ENCODE peak calls at places on chromosomes 11 and 22, in six cellular contexts. U, A, D, Y, B and P are unnamed samples.

GRCh38 chr11:118918686-118919280 is 6.9 kb downstream of the BCL9L start:
- DNase-seq in A (no peak), U (no peak), B (no peak), Y (no peak), D (peak; percentile 50), P (no peak)

GRCh38 chr11:104165014-104165413 is 1.1 kb upstream of the PDGFD start:
- DNase-seq in U (no peak), Y (no peak), D (no peak), A (no peak), B (no peak), P (no peak)

GRCh38 chr11:107301886-107302285 is 155.7 kb downstream of the CWF19L2 start:
- DNase-seq in B (no peak), Y (no peak), A (no peak), D (no peak), U (no peak), P (no peak)

GRCh38 chr11:46050065-46050464 is 71.2 kb downstream of the PHF21A start:
- DNase-seq in B (no peak), Y (no peak), A (peak; percentile 44), U (peak; percentile 49), D (no peak), P (no peak)

GRCh38 chr11:128269466-128269865 is 317.9 kb downstream of the ETS1 start:
- DNase-seq in Y (no peak), D (no peak), B (no peak), A (no peak), U (no peak), P (no peak)

GRCh38 chr11:95451682-95452081 is 220.7 kb upstream of the SESN3 start:
- DNase-seq in B (no peak), Y (no peak), A (no peak), U (no peak), D (no peak), P (no peak)

GRCh38 chr11:61682093-61682732 is 2.0 kb downstream of the DAGLA start:
- DNase-seq in U (no peak), A (no peak), D (no peak), Y (no peak), B (no peak), P (no peak)

GRCh38 chr22:47316020-47316419 is 553.6 kb downstream of the TBC1D22A start:
- DNase-seq in B (no peak), A (no peak), Y (no peak), D (no peak), U (no peak), P (no peak)

GRCh38 chr11:79493555-79494171 is 52.8 kb upstream of the TENM4 start:
- DNase-seq in A (peak; percentile 74), Y (no peak), B (peak; percentile 70), U (peak; percentile 73), D (peak; percentile 27), P (peak; percentile 56)

GRCh38 chr11:71252782-71253730 is 679 bp upstream of the SHANK2 start:
- DNase-seq in D (no peak), B (peak; percentile 88), U (no peak), Y (no peak), A (peak; percentile 63), P (no peak)

GRCh38 chr11:115623021-115623451 is 118.8 kb upstream of the CADM1 start:
- DNase-seq in U (no peak), D (no peak), Y (no peak), B (peak; percentile 28), A (peak; percentile 57), P (no peak)

GRCh38 chr11:124934862-124935547 is 842 bp downstream of the HEPACAM start:
- DNase-seq in A (no peak), U (no peak), D (no peak), B (no peak), Y (no peak), P (no peak)
- H3K27ac ChIP-seq in A (no peak overlapping the region), U (no peak overlapping the region), D (no peak overlapping the region), B (no peak overlapping the region), Y (no peak overlapping the region), P (peak overlapping the region; percentile 100)

DNA sequence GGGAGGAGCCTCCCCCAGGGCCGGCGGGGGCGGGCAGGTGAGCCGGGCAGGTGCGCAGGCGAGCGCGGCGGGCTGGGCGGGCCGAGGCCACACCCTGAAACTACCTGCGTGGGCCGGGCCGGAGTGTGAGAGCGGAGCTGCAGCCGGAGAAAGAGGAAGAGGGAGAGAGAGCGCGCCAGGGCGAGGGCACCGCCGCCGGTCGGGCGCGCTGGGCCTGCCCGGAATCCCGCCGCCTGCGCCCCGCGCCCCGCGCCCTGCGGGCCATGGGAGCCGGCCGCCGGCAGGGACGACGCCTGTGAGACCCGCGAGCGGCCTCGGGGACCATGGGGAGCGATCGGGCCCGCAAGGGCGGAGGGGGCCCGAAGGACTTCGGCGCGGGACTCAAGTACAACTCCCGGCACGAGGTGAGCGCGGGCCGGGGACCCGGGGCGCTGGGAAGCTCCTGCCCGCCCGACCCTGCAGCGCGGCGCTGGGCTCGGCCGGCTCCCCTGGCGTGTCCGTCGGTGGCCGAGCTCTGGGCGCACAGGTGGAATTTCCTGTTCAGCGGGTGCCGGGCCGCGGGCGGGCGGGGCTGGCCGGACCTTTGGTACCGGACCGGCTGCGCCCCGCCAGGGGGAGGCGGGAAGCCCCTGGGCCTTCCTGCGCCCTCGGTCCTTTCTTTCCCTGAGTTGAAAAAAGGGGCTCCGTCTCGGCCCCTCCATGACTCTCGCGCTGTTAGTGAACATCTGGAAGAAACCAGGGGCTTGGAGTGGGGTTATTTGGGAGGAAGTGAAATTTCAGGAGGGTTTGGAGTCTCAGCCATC is at the start of gene ST14:
- DNase-seq in A (peak; percentile 87), Y (no peak), U (no peak), B (no peak), D (no peak), P (no peak)
- H3K27ac ChIP-seq in A (peak within 1 kb of the TSS; percentile 82), Y (peak within 1 kb of the TSS; percentile 96), U (no peak within 1 kb of the TSS), B (no peak within 1 kb of the TSS), D (no peak within 1 kb of the TSS), P (no peak within 1 kb of the TSS)

DNA sequence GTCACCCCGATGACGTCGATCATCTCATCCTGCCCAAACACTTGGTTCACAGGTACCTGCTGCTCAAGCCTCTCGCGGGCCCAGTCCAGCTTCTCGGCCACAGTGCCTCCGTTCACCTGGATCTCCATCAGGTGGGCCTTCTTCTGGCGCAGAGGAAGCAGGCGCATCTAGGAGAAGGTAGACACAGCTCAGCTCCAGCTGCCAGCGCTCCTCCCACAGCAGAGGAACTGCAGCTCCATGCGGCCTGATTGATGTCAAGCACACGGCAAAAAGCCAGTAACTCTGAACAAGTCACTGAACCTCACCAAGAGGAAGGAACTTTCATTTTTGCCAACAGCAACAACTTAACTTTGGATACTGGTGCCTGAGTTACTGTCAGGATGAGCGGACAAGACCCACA is 4.0 kb downstream of the RPL3 start:
- DNase-seq in U (no peak), A (no peak), B (no peak), D (no peak), Y (no peak), P (no peak)
- H3K27ac ChIP-seq in U (no peak overlapping the region), A (peak overlapping the region; percentile 1), B (peak overlapping the region; percentile 97), D (no peak overlapping the region), Y (peak overlapping the region; percentile 96), P (no peak overlapping the region)

DNA sequence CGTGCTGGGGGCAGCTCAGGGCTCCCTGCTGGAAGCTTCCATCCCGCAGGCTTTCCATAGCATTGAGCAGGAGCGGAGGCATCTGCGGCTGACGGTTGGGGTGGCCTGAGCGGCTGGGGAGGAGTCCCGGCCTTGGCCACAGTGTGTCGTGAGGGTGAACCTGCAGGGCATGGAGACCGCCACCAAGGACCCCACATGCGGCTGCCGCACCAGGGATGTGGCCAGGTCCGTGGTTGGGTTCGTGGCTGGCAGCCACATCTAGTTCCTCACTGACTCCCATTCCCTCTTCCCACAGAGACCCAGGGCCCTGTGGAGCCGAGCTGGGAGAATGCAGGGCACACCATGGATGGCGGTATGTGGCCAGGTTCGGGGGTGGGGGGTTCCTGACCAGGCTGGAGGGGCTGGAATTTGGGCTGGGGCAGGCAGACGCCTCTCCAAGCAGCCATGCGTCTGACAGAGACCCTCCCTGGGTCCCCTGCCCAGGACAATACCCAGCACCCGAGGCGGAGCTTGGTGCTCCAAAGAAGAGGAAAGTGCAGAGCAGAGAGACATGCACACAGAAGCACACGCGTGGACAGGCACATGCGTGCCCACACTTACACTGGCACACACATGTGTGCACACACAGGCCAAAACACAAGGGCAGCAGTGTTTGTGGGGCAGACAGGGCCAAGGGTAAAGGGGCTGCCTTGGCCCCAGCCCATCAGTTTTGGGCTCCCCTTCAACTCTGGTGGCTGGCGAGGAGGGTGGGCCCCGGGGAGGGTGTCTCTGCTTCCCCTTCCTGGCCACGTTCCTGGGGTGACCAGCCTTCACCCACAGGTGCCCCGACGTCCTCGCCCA is 2.7 kb downstream of the MUC5B start:
- DNase-seq in D (no peak), Y (no peak), B (no peak), U (no peak), A (peak; percentile 25), P (no peak)
- H3K27ac ChIP-seq in D (no peak overlapping the region), Y (no peak overlapping the region), B (peak overlapping the region; percentile 81), U (no peak overlapping the region), A (no peak overlapping the region), P (no peak overlapping the region)

DNA sequence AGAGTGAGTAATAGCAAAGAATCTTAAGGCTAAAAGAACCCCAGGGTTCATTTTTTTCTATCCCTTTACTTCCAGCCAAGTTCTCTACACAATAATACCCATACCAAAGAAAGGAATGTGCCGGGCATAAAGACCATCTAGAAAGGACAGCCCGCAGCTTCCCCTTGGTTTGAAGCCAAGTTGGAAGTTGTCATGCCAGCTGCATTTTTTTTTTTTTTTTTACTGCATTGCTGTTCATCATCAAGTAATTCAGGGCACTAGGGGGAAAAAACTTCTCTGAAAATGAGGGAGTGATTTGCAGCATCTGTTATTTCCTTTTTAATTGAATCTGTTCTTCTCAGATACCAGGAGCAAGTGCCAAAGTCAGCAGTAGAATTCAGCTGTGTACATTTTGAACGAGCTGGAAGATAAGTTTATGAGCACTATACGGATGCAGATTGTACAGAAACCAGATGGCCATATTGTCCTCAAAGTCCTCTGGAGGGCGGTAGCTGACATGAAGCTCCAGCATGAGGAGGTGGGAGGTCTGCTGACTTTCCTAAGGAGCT is 56.4 kb downstream of the UBASH3B start:
- DNase-seq in B (no peak), A (no peak), U (no peak), Y (no peak), D (no peak), P (no peak)
- H3K27ac ChIP-seq in B (peak overlapping the region; percentile 13), A (no peak overlapping the region), U (no peak overlapping the region), Y (no peak overlapping the region), D (no peak overlapping the region), P (no peak overlapping the region)

GRCh38 chr22:43881091-43882061 is 10.4 kb downstream of the PNPLA5 start:
- DNase-seq in B (no peak), U (no peak), D (no peak), Y (no peak), A (no peak), P (no peak)
- H3K27ac ChIP-seq in B (no peak overlapping the region), U (no peak overlapping the region), D (no peak overlapping the region), Y (no peak overlapping the region), A (no peak overlapping the region), P (no peak overlapping the region)